ENCODE peak calls at places on chromosomes 11 and 22, in six cellular contexts. Z is cardiac muscle cell, O is left ventricle myocardium inferior, A is Peyer's patch, B is endodermal cell, S is MM.1S. D is an unnamed sample.
A peak's percentile ranks its signal among the peaks of the same experiment; 100 is the strongest.

GRCh38 chr22:37263966-37264887 is 18.1 kb upstream of the CYTH4 start:
- DNase-seq in Z (no peak), O (no peak), A (peak; percentile 35), B (peak; percentile 39), S (no peak), D (no peak)

GRCh38 chr11:77196961-77197360 is 68.9 kb downstream of the MYO7A start:
- DNase-seq in Z (no peak), O (no peak), A (peak; percentile 18), B (no peak), S (no peak), D (no peak)

GRCh38 chr22:40263191-40263590 is 83.1 kb upstream of the ADSL start:
- DNase-seq in Z (no peak), O (no peak), A (no peak), B (no peak), S (no peak), D (peak; percentile 71)

GRCh38 chr22:35459423-35459894 is 59.5 kb downstream of the MCM5 start:
- DNase-seq in Z (no peak), O (no peak), A (no peak), B (no peak), S (no peak), D (no peak)

GRCh38 chr11:111582163-111582562 is 20.1 kb upstream of the SIK2 start:
- DNase-seq in Z (no peak), O (no peak), A (no peak), B (no peak), S (no peak), D (no peak)

GRCh38 chr22:38196791-38197429 is 4.9 kb upstream of the MAFF start:
- DNase-seq in Z (no peak), O (no peak), A (no peak), B (no peak), S (no peak), D (peak; percentile 78)

GRCh38 chr11:8062781-8063257 is 18.2 kb upstream of the TUB start:
- DNase-seq in Z (no peak), O (no peak), A (no peak), B (no peak), S (no peak), D (peak; percentile 55)

GRCh38 chr11:119537641-119538253 is 114.8 kb upstream of the THY1 start:
- DNase-seq in Z (no peak), O (no peak), A (no peak), B (peak; percentile 26), S (no peak), D (no peak)

GRCh38 chr11:36577859-36578258 is 10.1 kb downstream of the RAG1 start:
- DNase-seq in Z (no peak), O (no peak), A (no peak), B (no peak), S (no peak), D (no peak)

GRCh38 chr11:3037041-3037944 is 19.9 kb downstream of the CARS1 start:
- DNase-seq in Z (peak; percentile 92), O (peak; percentile 80), A (peak; percentile 86), B (peak; percentile 94), S (peak; percentile 53), D (peak; percentile 82)

GRCh38 chr22:20009582-20010306 is 6.9 kb downstream of the ARVCF start:
- DNase-seq in Z (no peak), O (no peak), A (no peak), B (peak; percentile 23), S (no peak), D (no peak)

GRCh38 chr11:134643115-134643514 is 231.1 kb upstream of the B3GAT1 start:
- DNase-seq in Z (no peak), O (no peak), A (peak; percentile 23), B (peak; percentile 52), S (no peak), D (no peak)

GRCh38 chr22:23083315-23084021 is 13.1 kb downstream of the GNAZ start:
- DNase-seq in Z (no peak), O (no peak), A (no peak), B (no peak), S (no peak), D (no peak)

DNA sequence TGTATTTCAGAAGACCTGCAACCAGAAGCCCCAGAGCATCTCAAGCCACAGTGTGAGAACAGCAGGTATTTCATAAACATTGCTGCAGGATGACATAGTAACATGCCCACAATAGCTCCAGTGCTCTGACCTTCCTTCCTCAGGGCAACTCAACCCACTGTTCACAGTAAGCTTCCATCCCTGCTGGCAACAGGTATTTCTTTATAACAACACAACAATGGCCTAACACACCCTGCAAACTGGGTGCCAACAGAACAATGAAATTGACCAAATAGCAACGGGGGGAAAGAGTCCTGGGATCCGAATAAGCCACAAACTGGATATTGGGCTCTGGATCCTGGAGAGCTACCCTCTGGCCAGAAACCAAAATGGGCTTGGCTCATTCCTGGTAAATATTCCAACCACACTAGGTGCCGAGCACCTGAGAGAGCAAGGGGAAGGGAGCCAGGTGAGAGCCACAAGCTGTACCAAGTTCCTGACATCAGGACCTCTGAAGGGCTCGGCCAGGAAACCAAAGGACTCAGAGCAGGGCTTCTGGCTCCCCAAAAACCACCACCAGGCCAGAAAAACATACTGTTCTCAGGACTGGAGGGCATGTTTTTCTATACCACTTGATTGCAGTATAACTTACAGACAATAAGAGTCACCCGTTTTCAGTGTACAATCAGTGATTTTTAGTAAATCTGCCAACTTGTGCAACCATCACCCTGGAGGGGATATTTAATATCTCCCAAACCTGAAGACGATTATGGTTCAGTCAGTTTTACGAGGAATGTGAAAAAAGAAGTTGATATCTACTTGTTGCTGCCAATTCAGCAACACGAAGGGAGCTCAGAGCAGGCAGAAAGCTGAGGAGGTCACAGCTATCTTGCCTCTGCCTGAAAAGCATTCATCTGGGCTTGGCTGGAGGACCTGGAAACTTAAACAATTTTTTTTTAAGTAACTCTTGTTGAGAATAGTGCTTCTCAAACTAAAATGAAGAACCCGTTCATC is 99.3 kb downstream of the MICAL3 start:
- DNase-seq in Z (no peak), O (no peak), A (no peak), B (no peak), S (no peak), D (no peak)
- TF ChIP-seq CTCF in Z (no peak), O (no peak), A (no peak), B (no peak), S (no peak), D (no peak)

GRCh38 chr11:65487467-65488272 is 11.2 kb upstream of the MALAT1 start:
- DNase-seq in Z (peak; percentile 99), O (peak; percentile 99), A (peak; percentile 90), B (peak; percentile 99), S (peak; percentile 81), D (peak; percentile 100)
- H3K4me1 ChIP-seq in Z (peaks cover 62% of the 10 kb centered on the region), O (peaks cover 77% of the 10 kb centered on the region), A (peaks cover 65% of the 10 kb centered on the region), B (peaks cover 37% of the 10 kb centered on the region), S (peaks cover 26% of the 10 kb centered on the region), D (peaks cover 76% of the 10 kb centered on the region)

GRCh38 chr11:44633641-44634040 is 68.2 kb downstream of the CD82 start:
- DNase-seq in Z (peak; percentile 49), O (no peak), A (no peak), B (peak; percentile 44), S (no peak), D (peak; percentile 42)
- TF ChIP-seq CTCF in Z (peak; percentile 50), O (peak; percentile 57), A (no peak), B (peak; percentile 73), S (peak; percentile 18), D (peak; percentile 57)

DNA sequence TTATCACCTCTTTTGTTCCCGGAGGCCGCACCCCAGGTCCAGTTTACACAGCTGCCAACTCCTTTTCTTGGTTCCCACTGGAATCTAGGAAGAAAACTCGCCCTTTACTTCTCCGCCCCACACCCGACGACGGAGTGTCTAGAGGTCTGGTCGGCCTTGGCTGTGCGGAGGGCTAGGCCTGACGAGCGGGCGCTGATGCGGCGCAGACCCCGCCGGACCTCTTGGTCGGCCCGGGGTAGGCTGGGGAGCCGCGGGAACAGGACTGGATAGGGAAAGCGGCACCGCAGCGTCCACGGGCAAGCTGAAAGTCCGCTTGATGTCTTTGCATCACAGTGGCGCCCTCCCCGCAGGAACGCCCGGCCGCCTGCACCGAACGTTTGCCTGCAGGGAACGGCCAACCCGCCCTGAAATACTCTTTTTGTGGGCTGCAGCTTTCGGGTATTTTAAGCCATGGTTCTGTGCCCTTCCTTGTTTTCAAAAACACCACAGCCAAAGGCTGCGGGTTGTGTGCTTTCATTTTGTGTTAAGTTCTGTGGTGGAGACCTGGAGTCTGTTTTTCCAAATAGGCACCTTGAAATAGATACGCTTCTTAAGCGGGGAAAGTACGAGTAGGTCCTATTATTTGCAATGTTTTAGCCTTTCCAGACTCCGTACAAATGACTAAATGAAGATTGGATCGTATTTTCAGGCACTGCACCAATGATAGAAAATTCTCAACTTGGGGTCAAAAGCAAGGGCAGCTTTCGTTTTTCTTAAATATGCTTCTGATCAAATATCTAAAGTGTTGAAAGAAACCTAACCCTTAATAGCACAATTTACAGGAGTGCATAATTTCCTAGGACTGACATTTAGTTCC is 880 bp upstream of the ZBED5 start:
- DNase-seq in Z (peak; percentile 81), O (peak; percentile 75), A (peak; percentile 82), B (peak; percentile 86), S (peak; percentile 67), D (peak; percentile 73)
- H3K4me1 ChIP-seq in Z (peaks cover 16% of the 10 kb centered on the region), O (peaks cover 83% of the 10 kb centered on the region), A (peaks cover 17% of the 10 kb centered on the region), B (peaks cover 2% of the 10 kb centered on the region), S (peaks cover 8% of the 10 kb centered on the region), D (no peaks in the 10 kb centered on the region)